ENCODE peak calls at places on chromosomes 3 and 15, in five cellular contexts. One of them, this sample, is unnamed.
A peak's percentile ranks its signal among the peaks of the same experiment; 100 is the strongest.

GRCh38 chr15:45795487-45796069 is 160.7 kb downstream of the SQOR start:
- DNase-seq in H1: peak; percentile 25
- DNase-seq in neuronal stem cell: peak; percentile 70
- DNase-seq in mesenchymal stem cell: peak; percentile 23
- DNase-seq in H9: peak; percentile 63
- DNase-seq in this sample: peak; percentile 23

GRCh38 chr3:66413151-66413751 is 87.6 kb downstream of the LRIG1 start:
- DNase-seq in H9: no peak
- DNase-seq in H1: no peak
- DNase-seq in mesenchymal stem cell: peak; percentile 39
- DNase-seq in neuronal stem cell: no peak
- DNase-seq in this sample: no peak

GRCh38 chr3:151871639-151872468 is 1.6 kb upstream of the SUCNR1 start:
- DNase-seq in H9: no peak
- DNase-seq in mesenchymal stem cell: peak; percentile 41
- DNase-seq in neuronal stem cell: no peak
- DNase-seq in H1: no peak
- DNase-seq in this sample: peak; percentile 10

GRCh38 chr3:130626021-130626420 is 109.0 kb downstream of the COL6A6 start:
- DNase-seq in neuronal stem cell: no peak
- DNase-seq in H1: no peak
- DNase-seq in H9: no peak
- DNase-seq in mesenchymal stem cell: no peak
- DNase-seq in this sample: no peak

GRCh38 chr3:30167511-30168135 is 438.8 kb upstream of the TGFBR2 start:
- DNase-seq in H9: no peak
- DNase-seq in neuronal stem cell: peak; percentile 4
- DNase-seq in H1: no peak
- DNase-seq in mesenchymal stem cell: peak; percentile 24
- DNase-seq in this sample: no peak

GRCh38 chr3:102094523-102094922 is 245.2 kb downstream of the NFKBIZ start:
- DNase-seq in mesenchymal stem cell: no peak
- DNase-seq in H1: no peak
- DNase-seq in H9: no peak
- DNase-seq in neuronal stem cell: no peak
- DNase-seq in this sample: no peak

GRCh38 chr3:78322780-78323179 is 1282.9 kb downstream of the ROBO2 start:
- DNase-seq in H9: no peak
- DNase-seq in H1: peak; percentile 31
- DNase-seq in mesenchymal stem cell: no peak
- DNase-seq in neuronal stem cell: no peak
- DNase-seq in this sample: no peak

GRCh38 chr15:77866596-77867125 is 210.8 kb downstream of the TBC1D2B start:
- DNase-seq in neuronal stem cell: no peak
- DNase-seq in H9: peak; percentile 19
- DNase-seq in H1: no peak
- DNase-seq in mesenchymal stem cell: no peak
- DNase-seq in this sample: no peak

GRCh38 chr15:42363942-42364341 is 4.6 kb downstream of the CAPN3 start:
- DNase-seq in H1: no peak
- DNase-seq in neuronal stem cell: no peak
- DNase-seq in mesenchymal stem cell: no peak
- DNase-seq in H9: no peak
- DNase-seq in this sample: no peak

GRCh38 chr3:192816274-192816853 is 89.0 kb upstream of the FGF12 start:
- DNase-seq in H9: no peak
- DNase-seq in mesenchymal stem cell: peak; percentile 71
- DNase-seq in neuronal stem cell: peak; percentile 36
- DNase-seq in H1: no peak
- DNase-seq in this sample: no peak

GRCh38 chr3:105899528-105899927 is 30.7 kb upstream of the CBLB start:
- DNase-seq in H9: no peak
- DNase-seq in mesenchymal stem cell: peak; percentile 68
- DNase-seq in neuronal stem cell: no peak
- DNase-seq in H1: no peak
- DNase-seq in this sample: peak; percentile 89

GRCh38 chr3:51478630-51479029 is 21.2 kb downstream of the DCAF1 start:
- DNase-seq in neuronal stem cell: no peak
- DNase-seq in mesenchymal stem cell: no peak
- DNase-seq in H9: no peak
- DNase-seq in H1: no peak
- DNase-seq in this sample: no peak

GRCh38 chr3:51279448-51279847 is 105.6 kb upstream of the MANF start:
- DNase-seq in H9: no peak
- DNase-seq in neuronal stem cell: no peak
- DNase-seq in H1: no peak
- DNase-seq in mesenchymal stem cell: no peak
- DNase-seq in this sample: no peak

GRCh38 chr15:65132841-65133549 is 613 bp downstream of the PDCD7 start:
- DNase-seq in H9: peak; percentile 53
- DNase-seq in mesenchymal stem cell: peak; percentile 75
- DNase-seq in neuronal stem cell: peak; percentile 35
- DNase-seq in H1: no peak
- DNase-seq in this sample: peak; percentile 43

GRCh38 chr3:20809356-20809755 is 623.4 kb upstream of the SGO1 start:
- DNase-seq in mesenchymal stem cell: no peak
- DNase-seq in H1: no peak
- DNase-seq in H9: no peak
- DNase-seq in neuronal stem cell: no peak
- DNase-seq in this sample: peak; percentile 11

GRCh38 chr15:73573572-73573971 is 59.6 kb downstream of the NPTN start:
- DNase-seq in H9: no peak
- DNase-seq in mesenchymal stem cell: peak; percentile 60
- DNase-seq in neuronal stem cell: no peak
- DNase-seq in H1: no peak
- DNase-seq in this sample: no peak
- H3K27ac ChIP-seq in H9: no peak overlapping the region
- H3K27ac ChIP-seq in mesenchymal stem cell: no peak overlapping the region
- H3K27ac ChIP-seq in neuronal stem cell: no peak overlapping the region
- H3K27ac ChIP-seq in H1: no peak overlapping the region
- H3K27ac ChIP-seq in this sample: no peak overlapping the region

DNA sequence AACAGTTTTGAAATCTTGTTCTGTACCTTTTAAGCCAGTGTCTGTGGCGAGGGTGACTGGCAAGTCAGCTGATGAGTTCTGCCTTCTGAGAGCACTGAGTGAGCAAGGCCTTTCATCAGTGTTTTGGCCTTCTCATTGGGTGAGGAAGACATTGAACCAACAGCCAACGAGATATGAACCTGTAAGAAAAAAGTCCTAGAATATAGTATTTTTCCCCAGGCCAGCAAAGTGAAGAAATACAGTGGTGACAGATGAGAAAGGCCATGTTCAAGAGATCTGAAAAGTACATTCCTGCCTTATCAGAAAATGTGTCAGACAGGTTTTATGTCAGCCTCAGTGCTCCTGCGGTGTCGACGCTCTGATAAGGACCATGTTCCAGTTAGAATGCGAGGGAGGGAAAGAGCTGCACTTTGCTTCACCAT is 45.3 kb downstream of the TMEM39A start:
- DNase-seq in H9: no peak
- DNase-seq in neuronal stem cell: no peak
- DNase-seq in mesenchymal stem cell: no peak
- DNase-seq in H1: no peak
- DNase-seq in this sample: peak; percentile 88
- H3K4ac ChIP-seq in H9: no peak overlapping the region
- H3K4ac ChIP-seq in neuronal stem cell: no peak overlapping the region
- H3K4ac ChIP-seq in mesenchymal stem cell: no peak overlapping the region
- H3K4ac ChIP-seq in H1: no peak overlapping the region
- H3K4ac ChIP-seq in this sample: no peak overlapping the region

DNA sequence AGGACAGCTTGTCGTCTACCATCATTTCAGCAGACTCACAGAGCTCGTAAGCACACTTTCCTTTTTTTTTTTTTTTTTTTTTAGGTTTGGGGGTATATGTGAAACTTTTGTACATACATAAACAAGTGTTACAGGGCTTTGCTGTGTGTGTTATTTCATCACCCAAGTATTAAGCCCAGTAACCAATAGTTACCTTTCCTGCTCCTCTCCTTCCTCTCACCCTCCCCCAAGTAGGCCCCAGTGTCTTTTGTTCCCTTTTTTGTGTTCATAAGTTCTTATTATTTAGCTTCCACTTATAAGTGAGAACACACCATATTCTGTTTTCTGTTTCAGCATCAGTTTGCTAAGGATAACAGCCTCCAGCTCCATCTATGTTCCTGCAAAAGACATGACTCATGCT is 746.8 kb downstream of the GRM7 start:
- DNase-seq in neuronal stem cell: no peak
- DNase-seq in H9: no peak
- DNase-seq in H1: no peak
- DNase-seq in mesenchymal stem cell: no peak
- DNase-seq in this sample: no peak
- H2BK12ac ChIP-seq in neuronal stem cell: no peak overlapping the region
- H2BK12ac ChIP-seq in H9: no peak overlapping the region
- H2BK12ac ChIP-seq in H1: no peak overlapping the region
- H2BK12ac ChIP-seq in mesenchymal stem cell: no peak overlapping the region
- H2BK12ac ChIP-seq in this sample: no peak overlapping the region

GRCh38 chr15:40064231-40064894 is 25.4 kb upstream of the SRP14 start:
- DNase-seq in neuronal stem cell: no peak
- DNase-seq in H1: no peak
- DNase-seq in mesenchymal stem cell: peak; percentile 89
- DNase-seq in H9: no peak
- DNase-seq in this sample: no peak
- H3K27ac ChIP-seq in neuronal stem cell: no peak overlapping the region
- H3K27ac ChIP-seq in H1: no peak overlapping the region
- H3K27ac ChIP-seq in mesenchymal stem cell: peak overlapping the region; percentile 88
- H3K27ac ChIP-seq in H9: no peak overlapping the region
- H3K27ac ChIP-seq in this sample: no peak overlapping the region

GRCh38 chr3:15098503-15099363 is at the start of gene RBSN:
- DNase-seq in mesenchymal stem cell: peak; percentile 96
- DNase-seq in H9: peak; percentile 96
- DNase-seq in neuronal stem cell: peak; percentile 91
- DNase-seq in H1: peak; percentile 70
- DNase-seq in this sample: peak; percentile 91
- H3K4ac ChIP-seq in mesenchymal stem cell: peak within 1 kb of the TSS; percentile 24
- H3K4ac ChIP-seq in H9: no peak within 1 kb of the TSS
- H3K4ac ChIP-seq in neuronal stem cell: peak within 1 kb of the TSS; percentile 58
- H3K4ac ChIP-seq in H1: peak within 1 kb of the TSS; percentile 92
- H3K4ac ChIP-seq in this sample: peak within 1 kb of the TSS; percentile 70

GRCh38 chr3:127387556-127388153 is 99.8 kb upstream of the PRR20G start:
- DNase-seq in neuronal stem cell: no peak
- DNase-seq in H1: no peak
- DNase-seq in mesenchymal stem cell: no peak
- DNase-seq in H9: no peak
- DNase-seq in this sample: no peak
- H2BK12ac ChIP-seq in neuronal stem cell: peak overlapping the region; percentile 31
- H2BK12ac ChIP-seq in H1: no peak overlapping the region
- H2BK12ac ChIP-seq in mesenchymal stem cell: no peak overlapping the region
- H2BK12ac ChIP-seq in H9: no peak overlapping the region
- H2BK12ac ChIP-seq in this sample: no peak overlapping the region